ENCODE peak calls at places on chromosomes 16 and 17, in seven cellular contexts. R is stimulated activated CD8-positive, alpha-beta memory T cell treated with anti-CD3 and anti-CD28 coated beads, Interleukin-2, amount 100 ng/mL, for 48 hours; B is T-cell; D is T-helper 9 cell; P is mucosa of gallbladder; L is posterior vena cava; V is stimulated activated CD4-positive, alpha-beta T cell treated with anti-CD3 and anti-CD28 coated beads, Interleukin-1b, Interleukin-23, amount 100 ng/mL, for 48 hours. Q is an unnamed sample.

GRCh38 chr16:56013962-56014552 is 138.9 kb upstream of the CES5A start:
- DNase-seq in R (peak), B (no peak), D (peak), P (peak), L (peak), V (peak), Q (peak)

GRCh38 chr17:7557147-7557764 is 1.3 kb upstream of the TNFSF13 start:
- DNase-seq in R (no peak), B (no peak), D (no peak), P (no peak), L (no peak), V (no peak), Q (no peak)

GRCh38 chr17:43779145-43780125 is 658 bp upstream of the DUSP3 start:
- DNase-seq in R (no peak), B (no peak), D (no peak), P (no peak), L (peak), V (peak), Q (no peak)

GRCh38 chr17:9272506-9272905 is 251.2 kb downstream of the NTN1 start:
- DNase-seq in R (no peak), B (no peak), D (no peak), P (no peak), L (no peak), V (no peak), Q (no peak)

GRCh38 chr17:9907131-9907530 is 2.1 kb upstream of the RCVRN start:
- DNase-seq in R (no peak), B (no peak), D (no peak), P (no peak), L (peak), V (no peak), Q (no peak)

GRCh38 chr17:83062818-83063671 is 16.4 kb upstream of the METRNL start:
- DNase-seq in R (no peak), B (no peak), D (no peak), P (peak), L (peak), V (no peak), Q (peak)

GRCh38 chr17:2070241-2071023 is 15.5 kb downstream of the HIC1 start:
- DNase-seq in R (no peak), B (no peak), D (no peak), P (peak), L (no peak), V (peak), Q (peak)

GRCh38 chr17:82213251-82214011 is 789 bp upstream of the CCDC57 start:
- DNase-seq in R (no peak), B (peak), D (peak), P (no peak), L (no peak), V (no peak), Q (peak)

GRCh38 chr17:41367426-41368075 is 2.1 kb downstream of the KRT33B start:
- DNase-seq in R (no peak), B (no peak), D (no peak), P (no peak), L (no peak), V (no peak), Q (no peak)

GRCh38 chr17:49647256-49647585 is 30.7 kb downstream of the SPOP start:
- DNase-seq in R (no peak), B (no peak), D (no peak), P (no peak), L (no peak), V (no peak), Q (no peak)

GRCh38 chr17:1558401-1558800 is 4.2 kb downstream of the PITPNA start:
- DNase-seq in R (no peak), B (no peak), D (no peak), P (no peak), L (no peak), V (no peak), Q (no peak)

GRCh38 chr16:66695474-66695934 is 1.0 kb downstream of the CMTM4 start:
- DNase-seq in R (no peak), B (no peak), D (no peak), P (no peak), L (no peak), V (no peak), Q (no peak)

GRCh38 chr17:57370051-57370581 is 113.8 kb downstream of the MSI2 start:
- DNase-seq in R (no peak), B (no peak), D (no peak), P (peak), L (no peak), V (no peak), Q (no peak)

GRCh38 chr17:72117748-72118587 is 2.9 kb upstream of the SOX9 start:
- DNase-seq in R (no peak), B (no peak), D (no peak), P (no peak), L (no peak), V (no peak), Q (no peak)

GRCh38 chr17:65956814-65957213 is 235.1 kb downstream of the CEP112 start:
- DNase-seq in R (no peak), B (no peak), D (no peak), P (no peak), L (no peak), V (no peak), Q (no peak)

Q was measured in stimulated activated effector memory CD8-positive, alpha-beta T cell treated with anti-CD3 and anti-CD28 coated beads, Interleukin-12 subunit alpha, Interleukin-12 subunit beta, amount 100 ng/mL, for 72 hours.